ENCODE peak calls at places on chromosomes 12 and 14, in four cellular contexts. One of them, this sample, is unnamed.

GRCh38 chr12:6450869-6451347 is 934 bp upstream of the TAPBPL start:
- DNase-seq in CD8-positive, alpha-beta T cell: no peak
- DNase-seq in DND-41: no peak
- DNase-seq in pancreas: no peak
- DNase-seq in this sample: no peak

GRCh38 chr14:104316723-104317499 is 178.5 kb downstream of the KIF26A start:
- DNase-seq in CD8-positive, alpha-beta T cell: no peak
- DNase-seq in DND-41: no peak
- DNase-seq in pancreas: peak; percentile 47
- DNase-seq in this sample: no peak

GRCh38 chr12:26853303-26854027 is 20.5 kb upstream of the ITPR2 start:
- DNase-seq in CD8-positive, alpha-beta T cell: peak; percentile 55
- DNase-seq in DND-41: peak; percentile 82
- DNase-seq in pancreas: peak; percentile 75
- DNase-seq in this sample: peak; percentile 73

GRCh38 chr12:26119391-26119981 is 5.4 kb downstream of the BHLHE41 start:
- DNase-seq in CD8-positive, alpha-beta T cell: no peak
- DNase-seq in DND-41: no peak
- DNase-seq in pancreas: no peak
- DNase-seq in this sample: no peak

GRCh38 chr12:78470354-78471195 is 394.0 kb upstream of the SYT1 start:
- DNase-seq in CD8-positive, alpha-beta T cell: no peak
- DNase-seq in DND-41: no peak
- DNase-seq in pancreas: no peak
- DNase-seq in this sample: no peak

GRCh38 chr12:96434107-96434506 is 33.9 kb upstream of the CDK17 start:
- DNase-seq in CD8-positive, alpha-beta T cell: peak; percentile 37
- DNase-seq in DND-41: peak; percentile 84
- DNase-seq in pancreas: no peak
- DNase-seq in this sample: peak; percentile 89

GRCh38 chr14:64942531-64943111 is at the start of gene GPX2:
- DNase-seq in CD8-positive, alpha-beta T cell: no peak
- DNase-seq in DND-41: no peak
- DNase-seq in pancreas: peak; percentile 79
- DNase-seq in this sample: no peak

GRCh38 chr14:104081493-104081835 is 4.0 kb upstream of the ASPG start:
- DNase-seq in CD8-positive, alpha-beta T cell: no peak
- DNase-seq in DND-41: no peak
- DNase-seq in pancreas: no peak
- DNase-seq in this sample: no peak

GRCh38 chr12:120640840-120641833 is 711 bp downstream of the CABP1 start:
- DNase-seq in CD8-positive, alpha-beta T cell: no peak
- DNase-seq in DND-41: peak; percentile 32
- DNase-seq in pancreas: peak; percentile 84
- DNase-seq in this sample: peak; percentile 54

GRCh38 chr14:34826661-34827060 is 48.5 kb downstream of the BAZ1A start:
- DNase-seq in CD8-positive, alpha-beta T cell: no peak
- DNase-seq in DND-41: no peak
- DNase-seq in pancreas: no peak
- DNase-seq in this sample: no peak

GRCh38 chr14:55645148-55645547 is 65.1 kb downstream of the KTN1 start:
- DNase-seq in CD8-positive, alpha-beta T cell: no peak
- DNase-seq in DND-41: no peak
- DNase-seq in pancreas: no peak
- DNase-seq in this sample: no peak

GRCh38 chr12:106113042-106113441 is 25.7 kb downstream of the NUAK1 start:
- DNase-seq in CD8-positive, alpha-beta T cell: no peak
- DNase-seq in DND-41: no peak
- DNase-seq in pancreas: no peak
- DNase-seq in this sample: no peak

GRCh38 chr12:77845831-77846230 is 15.1 kb downstream of the NAV3 start:
- DNase-seq in CD8-positive, alpha-beta T cell: no peak
- DNase-seq in DND-41: no peak
- DNase-seq in pancreas: no peak
- DNase-seq in this sample: no peak

GRCh38 chr12:105382771-105383632 is 52.5 kb downstream of the C12orf75 start:
- DNase-seq in CD8-positive, alpha-beta T cell: no peak
- DNase-seq in DND-41: peak; percentile 21
- DNase-seq in pancreas: no peak
- DNase-seq in this sample: peak; percentile 65

GRCh38 chr12:58313091-58313855 is 371.9 kb downstream of the ATP23 start:
- DNase-seq in CD8-positive, alpha-beta T cell: no peak
- DNase-seq in DND-41: no peak
- DNase-seq in pancreas: no peak
- DNase-seq in this sample: no peak

GRCh38 chr14:92581206-92581605 is 67.6 kb downstream of the RIN3 start:
- DNase-seq in CD8-positive, alpha-beta T cell: no peak
- DNase-seq in DND-41: no peak
- DNase-seq in pancreas: no peak
- DNase-seq in this sample: no peak

GRCh38 chr14:73788871-73789590 is 62.6 kb upstream of the PTGR2 start:
- DNase-seq in CD8-positive, alpha-beta T cell: no peak
- DNase-seq in DND-41: no peak
- DNase-seq in pancreas: no peak
- DNase-seq in this sample: no peak

GRCh38 chr14:39682563-39682962 is 250.3 kb upstream of the FBXO33 start:
- DNase-seq in CD8-positive, alpha-beta T cell: no peak
- DNase-seq in DND-41: no peak
- DNase-seq in pancreas: no peak
- DNase-seq in this sample: no peak

GRCh38 chr12:88590851-88591250 is 10.6 kb upstream of the KITLG start:
- DNase-seq in CD8-positive, alpha-beta T cell: no peak
- DNase-seq in DND-41: no peak
- DNase-seq in pancreas: no peak
- DNase-seq in this sample: no peak

GRCh38 chr14:105528859-105529505 is 2.6 kb downstream of the TMEM121 start:
- DNase-seq in CD8-positive, alpha-beta T cell: no peak
- DNase-seq in DND-41: no peak
- DNase-seq in pancreas: no peak
- DNase-seq in this sample: peak; percentile 25

GRCh38 chr14:71143391-71144290 is 236.4 kb downstream of the PCNX1 start:
- DNase-seq in CD8-positive, alpha-beta T cell: no peak
- DNase-seq in DND-41: peak; percentile 55
- DNase-seq in pancreas: no peak
- DNase-seq in this sample: peak; percentile 11

GRCh38 chr14:21039059-21039422 is 3.1 kb upstream of the RNASE7 start:
- DNase-seq in CD8-positive, alpha-beta T cell: no peak
- DNase-seq in DND-41: no peak
- DNase-seq in pancreas: peak; percentile 77
- DNase-seq in this sample: no peak

GRCh38 chr12:6956332-6956727 is 5.2 kb downstream of the PTPN6 start:
- DNase-seq in CD8-positive, alpha-beta T cell: no peak
- DNase-seq in DND-41: no peak
- DNase-seq in pancreas: no peak
- DNase-seq in this sample: no peak

GRCh38 chr12:851913-852312 is 97.6 kb downstream of the RAD52 start:
- DNase-seq in CD8-positive, alpha-beta T cell: no peak
- DNase-seq in DND-41: no peak
- DNase-seq in pancreas: no peak
- DNase-seq in this sample: no peak

GRCh38 chr14:68535404-68536024 is 257.4 kb downstream of the ZFP36L1 start:
- DNase-seq in CD8-positive, alpha-beta T cell: no peak
- DNase-seq in DND-41: no peak
- DNase-seq in pancreas: no peak
- DNase-seq in this sample: no peak

GRCh38 chr14:105149146-105149781 is 19.3 kb downstream of the JAG2 start:
- DNase-seq in CD8-positive, alpha-beta T cell: no peak
- DNase-seq in DND-41: no peak
- DNase-seq in pancreas: peak; percentile 44
- DNase-seq in this sample: peak; percentile 2

DNA sequence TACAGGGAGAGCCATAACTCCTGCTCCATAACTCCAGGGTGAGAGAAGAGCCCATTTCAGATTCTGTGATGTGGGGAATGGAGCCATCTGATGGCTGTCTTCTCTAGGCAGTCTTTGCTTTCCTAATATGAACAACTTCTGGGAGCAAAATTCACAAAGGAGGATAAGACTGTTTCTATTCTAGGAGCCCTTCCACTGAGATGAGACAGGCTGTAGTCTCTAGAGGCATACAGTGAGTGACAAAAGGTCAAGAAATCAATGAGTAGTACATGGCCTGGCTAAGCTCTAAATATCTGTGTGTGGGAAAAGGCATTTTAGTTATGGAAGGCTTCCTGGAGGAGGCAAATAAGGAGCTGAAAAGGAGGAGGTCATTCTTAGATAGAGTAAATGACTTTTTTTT is 69.1 kb upstream of the CISTR start:
- DNase-seq in CD8-positive, alpha-beta T cell: no peak
- DNase-seq in DND-41: no peak
- DNase-seq in pancreas: no peak
- DNase-seq in this sample: no peak
- H3K27me3 ChIP-seq in CD8-positive, alpha-beta T cell: no peaks in the 10 kb centered on the region
- H3K27me3 ChIP-seq in DND-41: peaks cover 76% of the 10 kb centered on the region
- H3K27me3 ChIP-seq in pancreas: no peaks in the 10 kb centered on the region
- H3K27me3 ChIP-seq in this sample: no peaks in the 10 kb centered on the region

GRCh38 chr12:110247340-110248095 is 33.5 kb upstream of the ATP2A2 start:
- DNase-seq in CD8-positive, alpha-beta T cell: no peak
- DNase-seq in DND-41: no peak
- DNase-seq in pancreas: peak; percentile 69
- DNase-seq in this sample: no peak
- H3K4me1 ChIP-seq in CD8-positive, alpha-beta T cell: no peaks in the 10 kb centered on the region
- H3K4me1 ChIP-seq in DND-41: no peaks in the 10 kb centered on the region
- H3K4me1 ChIP-seq in pancreas: peaks cover 20% of the 10 kb centered on the region
- H3K4me1 ChIP-seq in this sample: no peaks in the 10 kb centered on the region

GRCh38 chr12:67695974-67696373 is 47.4 kb downstream of the DYRK2 start:
- DNase-seq in CD8-positive, alpha-beta T cell: no peak
- DNase-seq in DND-41: no peak
- DNase-seq in pancreas: no peak
- DNase-seq in this sample: no peak
- H3K27me3 ChIP-seq in CD8-positive, alpha-beta T cell: no peaks in the 10 kb centered on the region
- H3K27me3 ChIP-seq in DND-41: no peaks in the 10 kb centered on the region
- H3K27me3 ChIP-seq in pancreas: no peaks in the 10 kb centered on the region
- H3K27me3 ChIP-seq in this sample: no peaks in the 10 kb centered on the region

GRCh38 chr12:57231276-57232021 is 1.9 kb downstream of the SHMT2 start:
- DNase-seq in CD8-positive, alpha-beta T cell: no peak
- DNase-seq in DND-41: no peak
- DNase-seq in pancreas: no peak
- DNase-seq in this sample: no peak
- H3K4me1 ChIP-seq in CD8-positive, alpha-beta T cell: peaks cover 42% of the 10 kb centered on the region
- H3K4me1 ChIP-seq in DND-41: peaks cover 44% of the 10 kb centered on the region
- H3K4me1 ChIP-seq in pancreas: peaks cover 13% of the 10 kb centered on the region
- H3K4me1 ChIP-seq in this sample: peaks cover 21% of the 10 kb centered on the region

This sample was measured in naive thymus-derived CD4-positive, alpha-beta T cell.